ENCODE peak calls at places on chromosomes 5 and 9, in nine cellular contexts. U is ovary; Z is GM20000; T is nephron progenitor cell; V is prostate gland; S is endothelial cell; B is IMR-90; L is activated CD8-positive, alpha-beta T cell treated with anti-CD3 and anti-CD28 coated beads for 36 hours; O is fibroblast of mammary gland. Q is an unnamed sample.

GRCh38 chr5:72166070-72166979 is 59.0 kb downstream of the MAP1B start:
- DNase-seq in U (peak), Z (no peak), T (no peak), V (peak), S (peak), B (peak), L (no peak), O (peak), Q (no peak)

GRCh38 chr9:16175461-16175860 is 622.6 kb downstream of the CCDC171 start:
- DNase-seq in U (no peak), Z (no peak), T (no peak), V (no peak), S (no peak), B (peak), L (no peak), O (peak), Q (no peak)

GRCh38 chr9:111842313-111842712 is 47.6 kb upstream of the SHOC1 start:
- DNase-seq in U (no peak), Z (no peak), T (no peak), V (no peak), S (no peak), B (no peak), L (no peak), O (peak), Q (no peak)

GRCh38 chr9:21919377-21920362 is 74.5 kb downstream of the CDKN2A start:
- DNase-seq in U (no peak), Z (peak), T (no peak), V (no peak), S (no peak), B (peak), L (peak), O (peak), Q (peak)

GRCh38 chr5:2902742-2903297 is 151.3 kb upstream of the IRX2 start:
- DNase-seq in U (no peak), Z (no peak), T (no peak), V (no peak), S (no peak), B (no peak), L (no peak), O (no peak), Q (no peak)

GRCh38 chr5:161966544-161966943 is 101.0 kb upstream of the GABRG2 start:
- DNase-seq in U (no peak), Z (no peak), T (no peak), V (no peak), S (peak), B (no peak), L (no peak), O (peak), Q (no peak)

GRCh38 chr5:116439891-116440290 is 134.7 kb downstream of the SEMA6A start:
- DNase-seq in U (no peak), Z (no peak), T (no peak), V (no peak), S (no peak), B (no peak), L (no peak), O (no peak), Q (no peak)

GRCh38 chr5:176507911-176508310 is 29.3 kb downstream of the RNF44 start:
- DNase-seq in U (no peak), Z (no peak), T (no peak), V (no peak), S (no peak), B (no peak), L (no peak), O (no peak), Q (no peak)

GRCh38 chr5:142794527-142794926 is 24.4 kb downstream of the ARHGAP26 start:
- DNase-seq in U (no peak), Z (no peak), T (no peak), V (no peak), S (no peak), B (no peak), L (no peak), O (no peak), Q (no peak)

GRCh38 chr5:171848487-171848886 is 62.9 kb downstream of the SMIM23 start:
- DNase-seq in U (no peak), Z (no peak), T (no peak), V (no peak), S (no peak), B (no peak), L (no peak), O (no peak), Q (no peak)

GRCh38 chr5:173178369-173178910 is 34.1 kb downstream of the BNIP1 start:
- DNase-seq in U (no peak), Z (no peak), T (no peak), V (no peak), S (no peak), B (no peak), L (no peak), O (no peak), Q (no peak)

GRCh38 chr9:4837126-4837767 is 44.5 kb downstream of the RCL1 start:
- DNase-seq in U (peak), Z (no peak), T (no peak), V (no peak), S (no peak), B (peak), L (no peak), O (peak), Q (no peak)

GRCh38 chr5:124867064-124867707 is 120.7 kb upstream of the ZNF608 start:
- DNase-seq in U (no peak), Z (no peak), T (no peak), V (no peak), S (no peak), B (peak), L (no peak), O (peak), Q (no peak)

GRCh38 chr5:34967540-34967939 is 38.2 kb downstream of the DNAJC21 start:
- DNase-seq in U (no peak), Z (no peak), T (no peak), V (no peak), S (no peak), B (no peak), L (no peak), O (no peak), Q (no peak)

GRCh38 chr5:20223451-20223850 is 235.5 kb upstream of the CDH18 start:
- DNase-seq in U (no peak), Z (no peak), T (no peak), V (no peak), S (no peak), B (no peak), L (no peak), O (no peak), Q (no peak)

GRCh38 chr9:112179816-112180215 is 4.7 kb upstream of the SUSD1 start:
- DNase-seq in U (no peak), Z (no peak), T (no peak), V (no peak), S (no peak), B (no peak), L (no peak), O (no peak), Q (no peak)

GRCh38 chr5:112121268-112121667 is 297.8 kb downstream of the EPB41L4A start:
- DNase-seq in U (no peak), Z (no peak), T (no peak), V (no peak), S (no peak), B (peak), L (no peak), O (peak), Q (no peak)

GRCh38 chr5:127011961-127012644 is 18.3 kb downstream of the MARCHF3 start:
- DNase-seq in U (no peak), Z (peak), T (no peak), V (no peak), S (no peak), B (peak), L (peak), O (no peak), Q (peak)

GRCh38 chr5:112917453-112918005 is 4.5 kb downstream of the REEP5 start:
- DNase-seq in U (no peak), Z (no peak), T (no peak), V (no peak), S (peak), B (peak), L (peak), O (peak), Q (no peak)

GRCh38 chr5:149489605-149490037 is 61.6 kb downstream of the CSNK1A1 start:
- DNase-seq in U (peak), Z (no peak), T (no peak), V (peak), S (no peak), B (peak), L (no peak), O (peak), Q (no peak)

GRCh38 chr5:98585661-98586310 is 187.7 kb upstream of the RGMB start:
- DNase-seq in U (no peak), Z (no peak), T (no peak), V (no peak), S (no peak), B (peak), L (no peak), O (peak), Q (no peak)

GRCh38 chr9:93918071-93918470 is 37.1 kb downstream of the BARX1 start:
- DNase-seq in U (no peak), Z (no peak), T (peak), V (no peak), S (no peak), B (no peak), L (no peak), O (no peak), Q (no peak)

GRCh38 chr5:160685695-160686094 is 166.3 kb downstream of the ATP10B start:
- DNase-seq in U (no peak), Z (peak), T (no peak), V (no peak), S (peak), B (no peak), L (no peak), O (peak), Q (peak)

GRCh38 chr5:160219411-160219810 is 9.9 kb upstream of the FABP6 start:
- DNase-seq in U (no peak), Z (no peak), T (no peak), V (no peak), S (no peak), B (no peak), L (no peak), O (no peak), Q (no peak)

GRCh38 chr9:126146254-126147145 is 180.1 kb upstream of the MVB12B start:
- DNase-seq in U (peak), Z (peak), T (peak), V (no peak), S (peak), B (no peak), L (peak), O (no peak), Q (peak)

GRCh38 chr5:16574789-16575785 is 41.7 kb downstream of the RETREG1 start:
- DNase-seq in U (no peak), Z (no peak), T (no peak), V (no peak), S (no peak), B (peak), L (no peak), O (peak), Q (no peak)

GRCh38 chr9:129064499-129064908 is 16.4 kb upstream of the DOLPP1 start:
- DNase-seq in U (no peak), Z (no peak), T (no peak), V (no peak), S (no peak), B (no peak), L (no peak), O (no peak), Q (no peak)

GRCh38 chr5:10936081-10936480 is 175.0 kb upstream of the DAP start:
- DNase-seq in U (no peak), Z (no peak), T (no peak), V (no peak), S (no peak), B (no peak), L (no peak), O (no peak), Q (no peak)

GRCh38 chr5:156186760-156187159 is 140.2 kb upstream of the SGCD start:
- DNase-seq in U (no peak), Z (no peak), T (no peak), V (no peak), S (no peak), B (peak), L (no peak), O (peak), Q (no peak)

GRCh38 chr5:137808503-137809135 is 54.5 kb upstream of the HNRNPA0 start:
- DNase-seq in U (no peak), Z (no peak), T (no peak), V (no peak), S (no peak), B (no peak), L (no peak), O (peak), Q (no peak)

GRCh38 chr5:123094919-123095693 is 6.1 kb downstream of the PRDM6 start:
- DNase-seq in U (no peak), Z (no peak), T (peak), V (no peak), S (peak), B (peak), L (no peak), O (no peak), Q (peak)

GRCh38 chr5:123097483-123097870 is 8.4 kb downstream of the PRDM6 start:
- DNase-seq in U (no peak), Z (no peak), T (no peak), V (no peak), S (no peak), B (no peak), L (no peak), O (no peak), Q (no peak)

GRCh38 chr5:123093279-123094226 is 4.5 kb downstream of the PRDM6 start:
- DNase-seq in U (no peak), Z (peak), T (peak), V (no peak), S (no peak), B (peak), L (no peak), O (no peak), Q (no peak)

GRCh38 chr5:123094227-123094918 is 5.3 kb downstream of the PRDM6 start:
- DNase-seq in U (no peak), Z (peak), T (no peak), V (no peak), S (no peak), B (peak), L (no peak), O (no peak), Q (no peak)

DNA sequence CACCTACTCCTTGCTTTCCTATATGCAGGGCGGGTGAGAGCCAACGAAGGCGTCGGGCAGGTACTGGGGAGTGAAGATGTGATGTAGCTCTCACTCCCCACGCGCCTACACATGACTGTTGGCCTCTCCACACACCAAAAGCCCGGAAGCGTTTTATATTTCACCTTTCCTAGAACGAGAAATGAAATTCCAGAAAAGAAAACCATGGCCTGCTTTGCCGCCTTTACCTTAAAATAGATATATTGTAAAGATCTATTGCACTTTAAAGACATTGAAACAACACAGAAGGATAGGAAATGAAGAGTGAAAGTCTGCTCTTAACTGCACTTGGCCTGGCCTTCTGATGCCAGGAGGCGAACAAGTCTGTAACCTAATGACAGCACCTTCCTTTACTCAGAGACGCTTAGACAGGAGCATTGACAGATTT is 6.7 kb downstream of the PRDM6 start:
- DNase-seq in U (no peak), Z (no peak), T (no peak), V (no peak), S (no peak), B (no peak), L (no peak), O (no peak), Q (no peak)
- TF ChIP-seq CTCF in U (no peak), Z (no peak), T (no peak), V (no peak), S (no peak), B (no peak), L (no peak), O (no peak), Q (no peak)

GRCh38 chr9:115226152-115226551 is 108.2 kb upstream of the TNC start:
- DNase-seq in U (no peak), Z (no peak), T (no peak), V (no peak), S (no peak), B (no peak), L (no peak), O (no peak), Q (no peak)
- TF ChIP-seq CTCF in U (no peak), Z (no peak), T (peak), V (no peak), S (peak), B (no peak), L (no peak), O (no peak), Q (no peak)

GRCh38 chr5:134554319-134555222 is 29.1 kb downstream of the JADE2 start:
- DNase-seq in U (peak), Z (peak), T (no peak), V (peak), S (no peak), B (peak), L (peak), O (peak), Q (peak)
- TF ChIP-seq CTCF in U (no peak), Z (no peak), T (no peak), V (no peak), S (no peak), B (peak), L (no peak), O (no peak), Q (no peak)

DNA sequence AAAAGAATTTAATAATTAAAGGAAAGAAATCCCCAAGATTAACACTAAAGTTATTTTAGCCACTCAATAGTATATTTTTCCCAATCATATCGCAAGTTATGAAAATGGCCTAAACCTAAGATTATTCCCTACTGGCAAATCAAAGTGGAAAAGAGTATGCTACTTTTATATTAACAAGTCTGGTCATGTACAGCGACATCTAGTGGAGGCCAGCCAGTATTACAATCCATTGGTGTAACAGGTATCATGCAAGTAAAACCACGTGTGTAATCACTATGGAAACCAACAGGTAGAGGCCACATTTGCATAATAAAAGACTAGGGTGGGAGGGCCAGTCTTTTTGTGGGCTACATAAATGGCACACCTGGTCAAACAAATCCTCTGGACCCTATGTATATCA is 976.4 kb upstream of the CDH9 start:
- DNase-seq in U (no peak), Z (no peak), T (no peak), V (no peak), S (no peak), B (no peak), L (peak), O (peak), Q (no peak)
- TF ChIP-seq CTCF in U (no peak), Z (peak), T (no peak), V (no peak), S (peak), B (peak), L (peak), O (peak), Q (peak)

GRCh38 chr9:37921546-37922300 is 17.8 kb upstream of the SLC25A51 start:
- DNase-seq in U (no peak), Z (no peak), T (no peak), V (peak), S (no peak), B (no peak), L (no peak), O (peak), Q (no peak)
- TF ChIP-seq CTCF in U (no peak), Z (no peak), T (no peak), V (no peak), S (no peak), B (no peak), L (no peak), O (peak), Q (no peak)

GRCh38 chr5:157912621-157913325 is 53.8 kb upstream of the CLINT1 start:
- DNase-seq in U (no peak), Z (no peak), T (peak), V (peak), S (no peak), B (no peak), L (no peak), O (no peak), Q (no peak)

GRCh38 chr5:157914389-157914788 is 55.4 kb upstream of the CLINT1 start:
- DNase-seq in U (no peak), Z (no peak), T (no peak), V (no peak), S (no peak), B (no peak), L (no peak), O (no peak), Q (no peak)

GRCh38 chr5:157913575-157913974 is 54.6 kb upstream of the CLINT1 start:
- DNase-seq in U (no peak), Z (no peak), T (no peak), V (no peak), S (no peak), B (no peak), L (no peak), O (no peak), Q (no peak)

GRCh38 chr5:157908459-157908858 is 49.5 kb upstream of the CLINT1 start:
- DNase-seq in U (no peak), Z (no peak), T (no peak), V (no peak), S (no peak), B (no peak), L (no peak), O (no peak), Q (no peak)

DNA sequence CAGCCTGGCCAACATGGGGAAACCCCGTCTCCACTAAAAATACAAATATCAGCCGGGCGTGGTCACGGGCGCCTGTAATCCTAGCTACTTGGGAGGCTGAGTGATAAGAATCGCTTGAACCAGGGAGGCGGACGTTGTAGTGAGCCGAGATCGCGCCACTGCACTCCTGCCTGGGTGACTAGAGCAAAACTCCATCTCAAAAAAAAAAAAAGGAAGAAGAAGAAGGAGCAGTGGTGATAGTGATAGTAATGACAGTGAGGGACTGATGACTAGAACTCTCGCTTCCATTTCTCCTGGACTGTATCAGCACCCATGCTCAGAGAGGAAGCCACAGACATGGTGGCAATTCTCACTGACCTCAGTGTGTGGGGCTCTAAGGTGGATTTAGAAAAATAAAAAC is 52.6 kb upstream of the CLINT1 start:
- DNase-seq in U (no peak), Z (no peak), T (no peak), V (no peak), S (no peak), B (no peak), L (no peak), O (no peak), Q (no peak)
- TF ChIP-seq CTCF in U (no peak), Z (no peak), T (no peak), V (no peak), S (no peak), B (no peak), L (no peak), O (no peak), Q (no peak)

DNA sequence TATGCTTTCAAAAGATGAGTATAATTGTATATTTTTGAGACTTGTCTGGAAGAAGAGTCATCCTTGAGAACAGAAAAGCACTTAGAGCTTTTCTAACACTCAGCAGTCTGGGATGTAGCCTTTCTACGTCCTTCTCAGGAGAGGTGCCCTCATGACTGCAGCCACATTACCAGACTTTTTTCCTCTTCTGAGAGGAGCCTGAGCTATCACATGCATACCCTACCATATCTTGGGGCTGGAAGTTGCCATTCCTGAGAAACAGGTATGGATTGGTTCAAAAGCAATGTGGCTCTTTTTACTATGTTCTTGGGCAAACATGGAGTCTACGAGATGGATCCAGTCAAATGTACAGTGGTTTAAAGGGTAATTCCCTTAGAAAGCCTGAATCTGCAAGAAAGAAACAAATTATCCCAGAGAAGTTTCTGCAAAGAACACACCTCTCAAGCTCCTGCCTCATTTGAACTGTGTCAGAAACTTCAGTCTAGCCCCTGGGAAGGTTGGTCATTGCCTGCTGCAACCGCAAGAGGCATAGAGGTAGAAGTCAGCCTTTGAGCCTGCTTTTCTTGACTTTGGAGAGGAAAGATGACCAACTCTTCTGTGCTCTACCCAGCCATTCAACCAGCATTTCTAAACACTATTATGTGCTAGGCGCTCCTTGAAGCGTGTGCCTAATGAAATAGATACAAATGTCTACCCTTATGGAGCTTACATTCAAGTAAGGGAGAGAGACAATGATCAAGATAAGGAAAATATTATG is 401.9 kb upstream of the ACTBL2 start:
- DNase-seq in U (no peak), Z (no peak), T (no peak), V (no peak), S (no peak), B (no peak), L (no peak), O (no peak), Q (no peak)
- TF ChIP-seq CTCF in U (no peak), Z (no peak), T (no peak), V (no peak), S (no peak), B (no peak), L (no peak), O (no peak), Q (no peak)

Q was measured in GM13976.